ENCODE peak calls at places on chromosomes 12 and 14, in seven cellular contexts. S, P, B, G, J, N and Y are unnamed samples.

GRCh38 chr12:115354007-115354452 is 670.1 kb upstream of the TBX3 start:
- DNase-seq in S (peak), P (peak), B (peak), G (no peak), J (peak), N (peak), Y (peak)

GRCh38 chr12:50505945-50506344 is 1.2 kb downstream of the DIP2B start:
- DNase-seq in S (no peak), P (peak), B (peak), G (peak), J (no peak), N (peak), Y (peak)

GRCh38 chr12:52798671-52799497 is 3.0 kb upstream of the KRT3 start:
- DNase-seq in S (peak), P (no peak), B (peak), G (no peak), J (no peak), N (no peak), Y (no peak)

GRCh38 chr12:50326636-50327284 is 43.4 kb upstream of the LIMA1 start:
- DNase-seq in S (peak), P (peak), B (peak), G (no peak), J (no peak), N (no peak), Y (peak)

GRCh38 chr14:68636597-68636996 is 156.3 kb downstream of the ZFP36L1 start:
- DNase-seq in S (no peak), P (no peak), B (no peak), G (no peak), J (no peak), N (no peak), Y (no peak)

GRCh38 chr12:526089-526488 is 66.3 kb downstream of the B4GALNT3 start:
- DNase-seq in S (no peak), P (no peak), B (no peak), G (no peak), J (no peak), N (no peak), Y (no peak)

GRCh38 chr12:79935021-79935623 is at the start of gene PPP1R12A:
- DNase-seq in S (peak), P (peak), B (peak), G (peak), J (peak), N (peak), Y (peak)

GRCh38 chr14:55936691-55937090 is 181.5 kb upstream of the PELI2 start:
- DNase-seq in S (no peak), P (no peak), B (no peak), G (peak), J (no peak), N (no peak), Y (no peak)

GRCh38 chr14:26218858-26219257 is 379.0 kb downstream of the NOVA1 start:
- DNase-seq in S (no peak), P (no peak), B (no peak), G (no peak), J (no peak), N (no peak), Y (no peak)

GRCh38 chr12:116376354-116377193 is 99.1 kb upstream of the MED13L start:
- DNase-seq in S (peak), P (no peak), B (no peak), G (no peak), J (no peak), N (no peak), Y (peak)

GRCh38 chr12:53495903-53496751 is 3.1 kb downstream of the MAP3K12 start:
- DNase-seq in S (peak), P (no peak), B (no peak), G (peak), J (no peak), N (peak), Y (peak)

GRCh38 chr14:59755388-59755787 is 115.2 kb downstream of the RTN1 start:
- DNase-seq in S (no peak), P (no peak), B (no peak), G (no peak), J (no peak), N (no peak), Y (no peak)

GRCh38 chr14:21748869-21749303 is 75.3 kb upstream of the OR4E1 start:
- DNase-seq in S (peak), P (peak), B (no peak), G (peak), J (no peak), N (no peak), Y (peak)

GRCh38 chr12:117188961-117189724 is 1.1 kb downstream of the FBXO21 start:
- DNase-seq in S (peak), P (no peak), B (no peak), G (peak), J (no peak), N (no peak), Y (peak)

GRCh38 chr12:100573499-100574261 is at the start of gene GAS2L3:
- DNase-seq in S (peak), P (peak), B (peak), G (peak), J (peak), N (peak), Y (peak)

GRCh38 chr12:88595697-88596096 is 15.4 kb upstream of the KITLG start:
- DNase-seq in S (no peak), P (no peak), B (no peak), G (no peak), J (no peak), N (no peak), Y (no peak)

GRCh38 chr12:71731439-71732356 is 23.0 kb upstream of the RAB21 start:
- DNase-seq in S (peak), P (no peak), B (no peak), G (peak), J (no peak), N (no peak), Y (peak)

GRCh38 chr14:68789002-68789797 is 3.7 kb downstream of the ZFP36L1 start:
- DNase-seq in S (peak), P (peak), B (peak), G (peak), J (no peak), N (peak), Y (peak)

GRCh38 chr12:47736877-47737676 is 11.8 kb upstream of the ENDOU start:
- DNase-seq in S (peak), P (peak), B (peak), G (no peak), J (peak), N (peak), Y (peak)

GRCh38 chr12:78885466-78885865 is 20.9 kb downstream of the SYT1 start:
- DNase-seq in S (no peak), P (no peak), B (no peak), G (peak), J (no peak), N (no peak), Y (no peak)

GRCh38 chr12:69007858-69008314 is 74.9 kb upstream of the CPM start:
- DNase-seq in S (no peak), P (no peak), B (no peak), G (peak), J (no peak), N (no peak), Y (peak)

GRCh38 chr12:105425263-105426174 is 95.0 kb downstream of the C12orf75 start:
- DNase-seq in S (no peak), P (no peak), B (no peak), G (no peak), J (no peak), N (no peak), Y (no peak)

GRCh38 chr12:56840922-56841321 is 77.8 kb downstream of the HSD17B6 start:
- DNase-seq in S (peak), P (no peak), B (no peak), G (no peak), J (no peak), N (no peak), Y (no peak)

GRCh38 chr12:27821259-27821973 is 41.4 kb upstream of the MANSC4 start:
- DNase-seq in S (peak), P (peak), B (no peak), G (peak), J (peak), N (peak), Y (peak)

GRCh38 chr12:109927622-109928021 is 27.5 kb downstream of the TCHP start:
- DNase-seq in S (peak), P (no peak), B (no peak), G (peak), J (no peak), N (no peak), Y (peak)

GRCh38 chr12:33438890-33439586 is 581 bp downstream of the SYT10 start:
- DNase-seq in S (no peak), P (no peak), B (no peak), G (peak), J (peak), N (no peak), Y (no peak)

GRCh38 chr12:92253301-92253700 is 107.7 kb upstream of the BTG1 start:
- DNase-seq in S (peak), P (no peak), B (no peak), G (no peak), J (no peak), N (no peak), Y (no peak)

GRCh38 chr12:58252914-58253313 is 311.5 kb downstream of the ATP23 start:
- DNase-seq in S (no peak), P (no peak), B (no peak), G (no peak), J (no peak), N (no peak), Y (no peak)

GRCh38 chr12:104055686-104056388 is 5.8 kb upstream of the GLT8D2 start:
- DNase-seq in S (peak), P (no peak), B (peak), G (no peak), J (no peak), N (no peak), Y (peak)

GRCh38 chr12:32549675-32550079 is 129.4 kb upstream of the DNM1L start:
- DNase-seq in S (peak), P (no peak), B (no peak), G (peak), J (no peak), N (no peak), Y (no peak)

GRCh38 chr12:63752283-63752682 is 27.4 kb upstream of the RXYLT1 start:
- DNase-seq in S (no peak), P (no peak), B (no peak), G (no peak), J (no peak), N (no peak), Y (no peak)

GRCh38 chr12:104181313-104181712 is 34.3 kb upstream of the TXNRD1 start:
- DNase-seq in S (peak), P (no peak), B (no peak), G (no peak), J (no peak), N (no peak), Y (peak)

GRCh38 chr14:105154476-105154871 is 14.1 kb downstream of the JAG2 start:
- DNase-seq in S (no peak), P (no peak), B (no peak), G (no peak), J (no peak), N (no peak), Y (no peak)

GRCh38 chr12:74365178-74365964 is 172.3 kb upstream of the ATXN7L3B start:
- DNase-seq in S (peak), P (no peak), B (no peak), G (peak), J (no peak), N (no peak), Y (peak)

GRCh38 chr12:59365133-59365532 is 230.7 kb upstream of the SLC16A7 start:
- DNase-seq in S (no peak), P (no peak), B (no peak), G (no peak), J (no peak), N (no peak), Y (no peak)

GRCh38 chr14:87468531-87468930 is 524.5 kb downstream of the GALC start:
- DNase-seq in S (no peak), P (no peak), B (no peak), G (no peak), J (no peak), N (no peak), Y (no peak)

GRCh38 chr14:104756477-104757237 is 3.7 kb downstream of the SIVA1 start:
- DNase-seq in S (no peak), P (no peak), B (no peak), G (no peak), J (no peak), N (no peak), Y (no peak)

GRCh38 chr12:30417697-30418231 is 277.9 kb downstream of the IPO8 start:
- DNase-seq in S (peak), P (no peak), B (no peak), G (no peak), J (peak), N (peak), Y (peak)

GRCh38 chr14:74029136-74029535 is 10.0 kb downstream of the BBOF1 start:
- DNase-seq in S (no peak), P (no peak), B (no peak), G (no peak), J (no peak), N (no peak), Y (no peak)

GRCh38 chr14:74035556-74035955 is 16.4 kb downstream of the BBOF1 start:
- DNase-seq in S (peak), P (no peak), B (no peak), G (no peak), J (no peak), N (no peak), Y (peak)

GRCh38 chr14:74038015-74038859 is 19.1 kb downstream of the BBOF1 start:
- DNase-seq in S (peak), P (no peak), B (no peak), G (peak), J (no peak), N (no peak), Y (peak)

DNA sequence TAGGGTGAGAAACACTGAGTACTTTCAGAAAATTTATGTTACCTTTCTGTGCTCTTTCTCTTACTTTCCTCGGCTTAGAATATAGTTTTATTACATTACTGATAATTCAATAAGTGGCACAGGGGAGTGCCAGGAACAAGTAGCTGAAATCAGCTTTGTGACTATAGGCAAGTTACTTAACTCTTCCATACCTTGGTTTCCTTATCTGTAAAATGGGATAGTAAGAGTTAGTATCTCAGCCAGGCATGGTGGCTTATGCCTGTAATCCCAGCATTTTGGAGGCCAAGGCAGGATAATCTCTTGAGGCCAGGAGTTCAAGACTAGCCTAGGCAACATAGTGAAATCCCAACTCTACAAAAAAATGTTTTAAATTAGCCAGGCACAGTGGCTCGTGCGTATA is 15.4 kb downstream of the BBOF1 start:
- DNase-seq in S (no peak), P (no peak), B (no peak), G (no peak), J (no peak), N (no peak), Y (no peak)
- TF ChIP-seq CTCF in S (no peak), P (no peak), B (no peak), G (no peak), J (no peak), N (no peak), Y (no peak)

GRCh38 chr12:111085100-111085499 is 164.7 kb upstream of the MYL2 start:
- DNase-seq in S (no peak), P (no peak), B (no peak), G (peak), J (no peak), N (no peak), Y (no peak)
- H3K4me3 ChIP-seq in S (no peak), P (no peak), B (no peak), G (no peak), J (no peak), N (no peak), Y (no peak)

DNA sequence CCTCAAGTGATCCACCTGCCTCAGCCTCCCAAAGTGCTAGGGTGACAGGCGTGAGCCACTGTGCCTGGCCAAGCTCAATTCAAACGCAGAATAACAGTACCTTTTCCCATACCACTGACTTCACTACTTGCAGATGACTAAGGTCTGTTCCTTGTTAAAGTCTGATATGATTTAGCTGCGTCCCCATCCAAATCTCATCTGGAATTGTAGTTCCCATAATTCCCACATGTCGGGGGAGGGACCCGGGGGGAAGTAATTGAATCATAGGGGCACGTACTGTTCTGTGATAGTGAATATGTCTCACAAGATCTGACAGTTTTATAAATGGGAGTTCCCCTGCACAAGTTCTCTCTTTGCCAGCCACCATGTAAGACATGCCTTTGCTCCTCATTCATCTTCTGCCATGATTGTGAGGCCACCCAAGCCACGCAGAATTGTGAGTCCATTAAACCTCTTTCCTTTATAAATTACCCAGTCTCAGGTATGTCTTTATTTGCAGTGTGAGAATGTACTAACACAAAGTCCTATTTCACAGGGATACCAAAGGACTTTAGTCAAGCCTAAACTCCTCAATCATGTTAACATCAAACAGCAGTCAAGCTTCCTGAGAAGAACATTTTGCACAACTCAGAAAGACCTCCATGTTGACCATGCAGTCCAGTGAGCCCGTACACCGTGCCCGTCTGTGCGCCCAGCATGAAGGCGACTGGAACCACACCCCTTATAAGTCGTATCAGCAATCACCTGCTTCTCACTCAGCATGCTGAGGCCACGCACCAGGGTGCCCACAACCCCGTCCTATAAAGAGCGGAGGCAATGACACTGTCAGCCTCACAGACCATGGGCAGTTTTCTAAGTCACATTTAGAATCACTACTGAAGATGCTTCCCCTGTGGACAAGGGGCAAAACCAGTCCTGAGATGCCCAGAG is 36.9 kb downstream of the FOXN3 start:
- DNase-seq in S (no peak), P (no peak), B (no peak), G (no peak), J (no peak), N (no peak), Y (no peak)
- TF ChIP-seq CTCF in S (no peak), P (no peak), B (no peak), G (no peak), J (no peak), N (no peak), Y (no peak)

GRCh38 chr14:22871962-22872832 is 657 bp downstream of the LRP10 start:
- DNase-seq in S (peak), P (peak), B (peak), G (peak), J (no peak), N (peak), Y (peak)
- H3K4me3 ChIP-seq in S (peak), P (peak), B (peak), G (peak), J (peak), N (peak), Y (peak)

DNA sequence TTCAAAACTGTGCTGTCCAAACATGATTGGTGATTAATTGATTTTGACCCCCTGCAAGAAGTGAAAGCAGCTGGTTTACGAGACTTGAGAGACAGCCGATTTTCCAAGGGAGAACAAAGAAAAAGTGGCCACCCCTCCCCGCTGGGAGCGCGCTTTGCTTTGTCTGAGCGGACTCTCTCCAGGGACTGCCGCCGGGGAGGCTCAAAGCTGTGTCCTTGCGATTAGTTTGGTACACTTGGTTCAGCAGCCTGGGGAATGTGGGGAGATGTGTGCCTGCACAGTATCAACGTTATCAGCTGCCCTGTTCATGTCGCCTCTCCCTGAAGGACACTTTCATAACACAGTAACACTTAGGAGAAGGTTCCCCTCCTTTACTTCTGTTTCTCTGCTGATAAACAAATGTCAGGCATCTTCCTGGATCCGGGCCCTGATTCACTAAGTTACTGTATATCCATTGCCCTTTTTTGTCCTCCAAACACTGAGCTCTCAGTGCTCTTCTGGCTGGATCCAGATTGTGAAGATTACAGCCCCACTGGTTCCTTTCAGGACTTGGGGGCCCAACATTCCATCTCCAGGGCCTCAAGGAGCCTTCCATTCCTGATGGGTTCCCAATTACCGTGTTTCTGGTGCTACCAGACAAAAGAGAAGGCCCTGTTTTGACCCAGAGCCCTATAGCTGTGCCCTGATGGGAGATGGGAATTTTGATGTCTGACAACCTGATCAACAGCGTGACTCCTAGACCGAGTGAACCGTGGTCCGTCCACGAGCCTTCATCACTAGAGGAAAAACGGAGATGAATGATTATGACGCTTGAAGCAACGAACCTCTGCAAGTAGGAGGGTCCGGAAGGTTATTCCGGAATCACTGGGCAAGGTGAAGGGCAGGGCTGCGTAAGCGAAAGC is 31.7 kb upstream of the TUBA1C start:
- DNase-seq in S (peak), P (peak), B (peak), G (peak), J (no peak), N (peak), Y (peak)
- TF ChIP-seq CTCF in S (peak), P (no peak), B (no peak), G (no peak), J (no peak), N (no peak), Y (peak)